ENCODE peak calls at places on chromosome 2, in four cellular contexts. D is HepG2, O is K562, V is GM12878. K is an unnamed sample.

GRCh38 chr2:235951980-235952379 is 216.2 kb downstream of the GBX2 start:
- DNase-seq in D (no peak), O (no peak), V (no peak), K (no peak)

GRCh38 chr2:101486258-101486701 is 11.4 kb upstream of the RFX8 start:
- DNase-seq in V (no peak), O (no peak), D (no peak), K (no peak)

GRCh38 chr2:213995400-213996105 is 415.3 kb upstream of the VWC2L start:
- DNase-seq in O (no peak), D (no peak), V (no peak), K (no peak)

GRCh38 chr2:212448698-212449097 is 89.9 kb downstream of the ERBB4 start:
- DNase-seq in O (no peak), D (peak), V (no peak), K (no peak)

GRCh38 chr2:240296611-240297552 is 138.6 kb upstream of the GPC1 start:
- DNase-seq in V (no peak), D (no peak), O (no peak), K (no peak)

GRCh38 chr2:156333951-156334495 is 1.5 kb upstream of the NR4A2 start:
- DNase-seq in V (no peak), O (peak), D (peak), K (peak)

GRCh38 chr2:241849616-241850543 is 8.8 kb downstream of the PDCD1 start:
- DNase-seq in V (no peak), O (no peak), D (peak), K (no peak)

GRCh38 chr2:192194866-192195547 is at the start of gene TMEFF2:
- DNase-seq in O (peak), D (peak), V (no peak), K (peak)

GRCh38 chr2:134576478-134576877 is 142.3 kb downstream of the TMEM163 start:
- DNase-seq in V (no peak), D (no peak), O (no peak), K (no peak)

GRCh38 chr2:188378551-188378950 is 86.9 kb downstream of the GULP1 start:
- DNase-seq in O (no peak), D (no peak), V (no peak), K (no peak)

GRCh38 chr2:30886101-30886500 is 78.9 kb upstream of the CAPN13 start:
- DNase-seq in D (no peak), V (no peak), O (no peak), K (no peak)

GRCh38 chr2:152620985-152621384 is 96.3 kb downstream of the PRPF40A start:
- DNase-seq in O (no peak), V (no peak), D (no peak), K (no peak)

GRCh38 chr2:34069604-34070003 is 470.5 kb upstream of the FAM98A start:
- DNase-seq in O (no peak), V (no peak), D (no peak), K (no peak)

GRCh38 chr2:197813093-197813787 is 8.8 kb downstream of the PLCL1 start:
- DNase-seq in D (peak), O (peak), V (no peak), K (peak)

GRCh38 chr2:216463148-216463547 is 35.5 kb upstream of the RPL37A start:
- DNase-seq in D (peak), V (no peak), O (no peak), K (no peak)

GRCh38 chr2:182404102-182404501 is 22.7 kb downstream of the PDE1A start:
- DNase-seq in O (no peak), D (no peak), V (no peak), K (no peak)

GRCh38 chr2:9333591-9334171 is 89.6 kb downstream of the ITGB1BP1 start:
- DNase-seq in O (peak), D (peak), V (no peak), K (peak)

GRCh38 chr2:240964221-240964853 is 34.1 kb upstream of the SNED1 start:
- DNase-seq in O (no peak), D (no peak), V (no peak), K (no peak)

GRCh38 chr2:69686855-69687254 is 43.3 kb upstream of the AAK1 start:
- DNase-seq in D (peak), O (no peak), V (no peak), K (no peak)

GRCh38 chr2:166573393-166573792 is 79.3 kb upstream of the SCN7A start:
- DNase-seq in D (peak), V (no peak), O (no peak), K (no peak)
- TF ChIP-seq FOXK2 in D (no peak), V (no peak), O (no peak), K (no peak)

GRCh38 chr2:169664600-169664977 is 29.6 kb downstream of the CFAP210 start:
- DNase-seq in D (no peak), O (no peak), V (no peak), K (no peak)
- TF ChIP-seq FOXK2 in D (no peak), O (no peak), V (no peak), K (no peak)

DNA sequence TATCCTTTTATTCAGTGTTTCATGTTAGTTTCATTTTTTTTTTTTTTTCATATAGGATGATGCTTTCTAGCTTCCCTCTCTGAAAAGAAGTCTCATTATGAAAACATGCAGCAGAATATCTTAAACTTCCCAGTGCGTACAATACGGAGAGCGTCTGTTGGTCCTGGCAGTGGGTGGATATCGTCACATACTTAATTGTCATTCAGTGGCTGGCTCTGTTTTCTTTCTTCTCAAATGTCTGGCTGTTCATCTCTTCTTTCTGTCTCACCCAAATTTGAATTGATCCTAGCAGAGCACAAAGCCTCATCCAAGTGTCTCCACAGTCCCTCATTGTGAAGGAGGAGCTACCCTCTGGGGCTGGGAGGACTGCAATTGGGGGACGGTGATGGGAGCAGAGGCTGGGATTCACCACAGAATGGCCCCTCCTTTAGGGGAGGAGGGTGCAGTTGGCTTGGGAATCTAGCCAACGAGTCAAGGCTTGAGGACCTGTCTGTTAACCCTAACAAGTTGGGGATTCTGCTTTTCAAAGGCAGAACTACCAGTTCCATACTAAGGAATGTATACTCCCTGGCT is 138.6 kb downstream of the MYT1L start:
- DNase-seq in V (no peak), O (no peak), D (no peak), K (no peak)
- TF ChIP-seq FOXK2 in V (no peak), O (no peak), D (no peak), K (no peak)

DNA sequence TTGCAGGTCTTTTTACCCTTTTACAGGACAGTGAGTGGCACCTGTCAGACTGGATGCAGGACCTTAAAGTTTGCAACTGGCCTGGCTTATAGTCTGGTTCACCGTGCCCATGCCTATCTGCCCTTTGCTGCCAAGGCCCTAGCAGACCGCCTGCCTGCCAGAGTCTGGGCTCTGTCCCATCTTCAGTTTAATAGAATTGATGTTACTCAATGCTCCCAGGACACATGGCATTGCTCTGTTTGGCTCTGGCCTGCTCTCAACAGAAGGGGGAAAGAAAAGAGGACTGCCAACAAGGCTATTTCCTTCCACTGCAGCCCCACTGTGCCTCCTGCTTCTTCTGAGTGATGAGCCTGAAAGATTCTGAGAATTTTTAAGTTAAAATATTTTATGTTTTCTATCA is 25.6 kb upstream of the TMEM178A start:
- DNase-seq in D (no peak), V (no peak), O (no peak), K (no peak)
- TF ChIP-seq FOXK2 in D (no peak), V (no peak), O (no peak), K (no peak)

GRCh38 chr2:119311831-119312230 is 54.8 kb downstream of the C2orf76 start:
- DNase-seq in V (no peak), O (no peak), D (no peak), K (no peak)
- TF ChIP-seq FOXK2 in V (no peak), O (no peak), D (no peak), K (no peak)

DNA sequence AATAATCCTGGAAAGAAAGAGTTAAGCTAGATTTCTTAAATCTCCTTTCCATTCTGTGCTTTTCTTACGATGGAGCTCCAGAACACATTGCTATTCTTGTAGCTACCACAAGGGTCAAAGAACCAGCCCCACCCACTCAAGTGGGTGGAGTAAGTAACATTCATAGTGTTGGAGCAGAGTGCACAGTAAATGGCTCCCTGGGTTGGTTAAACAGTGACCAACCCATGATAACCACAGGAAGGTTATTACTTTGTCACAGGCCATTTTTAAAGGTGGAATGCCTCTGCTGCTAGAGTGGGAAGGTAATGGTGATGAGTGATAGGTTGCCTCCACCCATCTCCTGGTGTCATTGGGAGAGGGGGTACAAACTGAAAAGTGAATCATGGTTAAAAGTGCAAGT is 13.9 kb downstream of the ARPC2 start:
- DNase-seq in V (no peak), O (no peak), D (peak), K (peak)
- TF ChIP-seq FOXK2 in V (no peak), O (no peak), D (no peak), K (no peak)

DNA sequence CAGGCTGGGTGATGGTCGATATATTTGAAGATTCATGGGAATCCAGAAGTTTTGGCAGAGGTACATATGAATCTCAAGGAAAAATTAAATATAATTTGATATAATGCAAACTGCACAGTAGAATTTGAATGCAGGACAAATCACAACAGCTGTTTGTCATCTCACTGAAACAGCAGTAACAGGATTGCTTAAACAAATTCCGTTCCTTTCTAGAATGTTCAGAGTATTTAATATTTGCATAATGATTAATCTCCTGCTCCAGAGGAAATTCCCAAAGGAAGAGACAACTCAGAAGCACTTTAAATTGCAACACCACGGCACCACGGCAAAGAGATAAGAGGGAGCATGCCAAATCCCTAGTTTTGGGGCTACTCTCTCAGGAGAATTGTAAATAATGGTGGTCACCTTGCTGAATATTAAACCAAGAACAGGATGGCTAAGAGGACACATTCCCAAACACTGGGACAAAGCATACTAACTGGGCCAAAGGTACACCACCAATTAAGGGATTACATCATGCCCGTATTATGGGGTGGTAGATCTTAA is 67.8 kb upstream of the MAP4K3 start:
- DNase-seq in V (no peak), D (peak), O (no peak), K (no peak)
- TF ChIP-seq FOXK2 in V (no peak), D (no peak), O (no peak), K (no peak)

DNA sequence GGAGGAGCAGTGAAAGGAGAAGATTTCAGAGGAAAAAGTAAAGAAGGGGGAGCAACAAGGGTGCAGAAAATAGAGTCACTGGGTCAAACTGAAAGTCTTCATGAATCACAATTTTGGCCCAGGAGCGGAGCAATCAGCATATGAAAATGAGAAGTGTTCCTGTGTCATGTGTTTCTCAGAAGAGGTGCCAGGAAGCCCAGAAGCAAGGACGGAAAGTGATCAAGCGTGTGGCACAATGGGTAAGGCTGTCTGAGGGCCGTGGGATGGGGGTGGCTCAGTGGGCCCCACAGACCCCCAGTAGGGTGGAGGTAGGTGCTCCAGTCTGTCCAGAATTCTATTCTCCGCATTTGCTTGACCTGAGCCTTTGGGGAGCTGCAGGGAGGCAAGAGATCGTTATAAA is 44.2 kb downstream of the SP140 start:
- DNase-seq in V (peak), D (no peak), O (no peak), K (no peak)
- TF ChIP-seq FOXK2 in V (no peak), D (no peak), O (no peak), K (no peak)

K was measured in HEK293T.